ENCODE peak calls at places on chromosomes 3 and 15, in ten cellular contexts. K is body of pancreas; O is LHCN-M2; Q is stimulated activated CD4-positive, alpha-beta T cell treated with anti-CD3 and anti-CD28 coated beads, TNF-alpha, amount 100 ng/mL, for 48 hours; C is AG09319; I is T1000; H is AG08395; L is sigmoid colon; J is type B pancreatic cell; F is stimulated activated CD8-positive, alpha-beta memory T cell treated with anti-CD3 and anti-CD28 coated beads, Interleukin-7, amount 100 ng/mL, for 1 hour. N is an unnamed sample.

GRCh38 chr15:29104566-29104880 is 165.1 kb downstream of the NSMCE3 start:
- DNase-seq in K (no peak), O (no peak), Q (no peak), C (no peak), I (no peak), H (no peak), L (no peak), J (no peak), F (no peak), N (no peak)

GRCh38 chr3:46258525-46258924 is 16.3 kb downstream of the CCR3 start:
- DNase-seq in K (no peak), O (no peak), Q (no peak), C (no peak), I (no peak), H (no peak), L (no peak), J (no peak), F (no peak), N (no peak)

GRCh38 chr3:21170964-21171363 is 580.0 kb downstream of the ZNF385D start:
- DNase-seq in K (no peak), O (no peak), Q (no peak), C (no peak), I (no peak), H (no peak), L (no peak), J (no peak), F (no peak), N (no peak)

GRCh38 chr15:101380146-101380545 is 85.1 kb upstream of the SNRPA1 start:
- DNase-seq in K (no peak), O (no peak), Q (no peak), C (no peak), I (no peak), H (no peak), L (no peak), J (no peak), F (no peak), N (no peak)

GRCh38 chr3:32082727-32083126 is 23.7 kb upstream of the GPD1L start:
- DNase-seq in K (no peak), O (no peak), Q (no peak), C (no peak), I (no peak), H (no peak), L (no peak), J (no peak), F (no peak), N (no peak)

GRCh38 chr3:115822572-115822971 is 199.3 kb downstream of the GAP43 start:
- DNase-seq in K (no peak), O (no peak), Q (no peak), C (no peak), I (no peak), H (no peak), L (no peak), J (no peak), F (no peak), N (no peak)

GRCh38 chr3:30078736-30079135 is 527.7 kb upstream of the TGFBR2 start:
- DNase-seq in K (no peak), O (no peak), Q (no peak), C (no peak), I (no peak), H (no peak), L (no peak), J (no peak), F (no peak), N (no peak)

GRCh38 chr15:95495033-95495541 is 835.4 kb upstream of the NR2F2 start:
- DNase-seq in K (no peak), O (no peak), Q (no peak), C (no peak), I (no peak), H (no peak), L (no peak), J (no peak), F (no peak), N (no peak)

GRCh38 chr3:123935830-123936229 is 25.2 kb downstream of the CCDC14 start:
- DNase-seq in K (no peak), O (no peak), Q (no peak), C (no peak), I (no peak), H (no peak), L (no peak), J (no peak), F (no peak), N (no peak)

GRCh38 chr15:52677593-52677992 is 1.6 kb downstream of the ATOSA start:
- DNase-seq in K (no peak), O (no peak), Q (no peak), C (no peak), I (no peak), H (no peak), L (no peak), J (no peak), F (no peak), N (no peak)

GRCh38 chr3:128971421-128971820 is 22.5 kb downstream of the CFAP92 start:
- DNase-seq in K (peak), O (no peak), Q (no peak), C (no peak), I (no peak), H (no peak), L (no peak), J (no peak), F (no peak), N (no peak)

GRCh38 chr15:86384191-86384590 is 304.5 kb downstream of the AGBL1 start:
- DNase-seq in K (no peak), O (peak), Q (no peak), C (no peak), I (no peak), H (no peak), L (no peak), J (no peak), F (no peak), N (no peak)

GRCh38 chr15:63463793-63464192 is 40.6 kb upstream of the USP3 start:
- DNase-seq in K (peak), O (no peak), Q (no peak), C (no peak), I (no peak), H (no peak), L (no peak), J (no peak), F (no peak), N (no peak)

GRCh38 chr3:149333518-149333859 is at the start of gene TM4SF18:
- DNase-seq in K (no peak), O (no peak), Q (no peak), C (no peak), I (no peak), H (no peak), L (no peak), J (no peak), F (no peak), N (no peak)

GRCh38 chr15:80436511-80437307 is 32.5 kb downstream of the ARNT2 start:
- DNase-seq in K (no peak), O (peak), Q (no peak), C (no peak), I (no peak), H (peak), L (no peak), J (no peak), F (no peak), N (no peak)

GRCh38 chr3:155332668-155333160 is 39.2 kb upstream of the STRIT1 start:
- DNase-seq in K (no peak), O (no peak), Q (no peak), C (no peak), I (no peak), H (no peak), L (no peak), J (no peak), F (no peak), N (no peak)

GRCh38 chr15:32959077-32959476 is 235.4 kb downstream of the FMN1 start:
- DNase-seq in K (no peak), O (peak), Q (no peak), C (no peak), I (no peak), H (peak), L (no peak), J (no peak), F (no peak), N (no peak)

N was measured in AG09309.